ENCODE peak calls at places on chromosomes 6 and 20, in ten cellular contexts. F is CD14-positive monocyte; E is skeletal muscle cell; B is effector CD4-positive, alpha-beta T cell; M is RPMI7951; K is stimulated activated naive B cell treated with anti-CD40 and anti-IgM and Interleukin-4, amounts not matched to agents 10 μg/mL and 1 μg/mL and 100 μg/mL, for 72 hours; G is GM13977; W is activated CD4-positive, alpha-beta T cell treated with anti-CD3 and anti-CD28 coated beads, Interleukin-2, amount 10 ng/mL, durations not matched to agents 7 days and 5 days; U is omental fat pad; N is AG09309. L is an unnamed sample.

GRCh38 chr6:169868458-169868857 is 117.0 kb downstream of the ERMARD start:
- DNase-seq in F (peak), E (no peak), B (peak), M (peak), K (peak), G (no peak), W (peak), U (no peak), N (no peak), L (no peak)

GRCh38 chr6:118313208-118313607 is 234.9 kb upstream of the PLN start:
- DNase-seq in F (no peak), E (no peak), B (no peak), M (no peak), K (no peak), G (no peak), W (no peak), U (no peak), N (no peak), L (no peak)

GRCh38 chr20:50948132-50948785 is 10.1 kb downstream of the DPM1 start:
- DNase-seq in F (no peak), E (no peak), B (no peak), M (no peak), K (no peak), G (no peak), W (no peak), U (no peak), N (no peak), L (no peak)

GRCh38 chr20:59064214-59064722 is 21.7 kb upstream of the PRELID3B start:
- DNase-seq in F (no peak), E (no peak), B (no peak), M (no peak), K (no peak), G (no peak), W (no peak), U (no peak), N (no peak), L (no peak)

GRCh38 chr6:105432797-105433196 is 29.9 kb upstream of the PREP start:
- DNase-seq in F (no peak), E (peak), B (no peak), M (peak), K (no peak), G (no peak), W (no peak), U (no peak), N (peak), L (peak)

GRCh38 chr6:4941782-4942672 is 61.8 kb downstream of the RPP40 start:
- DNase-seq in F (peak), E (peak), B (no peak), M (peak), K (no peak), G (peak), W (no peak), U (peak), N (peak), L (peak)

GRCh38 chr20:23205221-23205620 is 119.1 kb upstream of the CD93 start:
- DNase-seq in F (no peak), E (no peak), B (no peak), M (no peak), K (no peak), G (no peak), W (no peak), U (no peak), N (no peak), L (no peak)

GRCh38 chr6:167717455-167717854 is 109.3 kb upstream of the AFDN start:
- DNase-seq in F (no peak), E (no peak), B (no peak), M (no peak), K (no peak), G (no peak), W (no peak), U (no peak), N (no peak), L (no peak)

GRCh38 chr6:144757730-144758129 is 472.6 kb downstream of the UTRN start:
- DNase-seq in F (no peak), E (no peak), B (no peak), M (no peak), K (no peak), G (no peak), W (no peak), U (no peak), N (no peak), L (no peak)

GRCh38 chr20:48467622-48468021 is 360.2 kb downstream of the PREX1 start:
- DNase-seq in F (no peak), E (no peak), B (no peak), M (no peak), K (no peak), G (peak), W (peak), U (no peak), N (no peak), L (no peak)

L was measured in non-pigmented ciliary epithelial cell.